ENCODE peak calls at places on chromosomes 4 and X, in eight cellular contexts. V is GM13976; J is ascending aorta; L is brain microvascular endothelial cell; A is lung; T is neural crest cell; R is CD8-positive, alpha-beta T cell; N is Peyer's patch. F is an unnamed sample.

GRCh38 chr4:184262901-184263300 is 45.2 kb upstream of the ENPP6 start:
- DNase-seq in L (peak; percentile 57), J (no peak), N (no peak), A (no peak), V (no peak), R (no peak), T (no peak), F (no peak)

GRCh38 chr4:36316544-36317082 is 35.2 kb downstream of the DTHD1 start:
- DNase-seq in V (no peak), T (no peak), A (no peak), N (no peak), L (no peak), R (no peak), J (no peak), F (no peak)

GRCh38 chr4:147515220-147515936 is 34.5 kb downstream of the EDNRA start:
- DNase-seq in R (no peak), V (no peak), N (no peak), J (no peak), L (no peak), A (no peak), T (no peak), F (no peak)

GRCh38 chr4:41538887-41539498 is 1.0 kb downstream of the LIMCH1 start:
- DNase-seq in L (no peak), V (no peak), R (no peak), T (no peak), N (no peak), J (no peak), A (no peak), F (no peak)

GRCh38 chr4:40168070-40168469 is 28.8 kb upstream of the RHOH start:
- DNase-seq in A (no peak), L (no peak), N (no peak), T (no peak), V (no peak), J (no peak), R (no peak), F (no peak)

GRCh38 chr4:83783179-83783578 is 247.3 kb downstream of the GPAT3 start:
- DNase-seq in J (no peak), R (no peak), N (no peak), A (no peak), V (no peak), T (no peak), L (no peak), F (no peak)

GRCh38 chr4:2007804-2008670 is 737 bp downstream of the NELFA start:
- DNase-seq in V (peak; percentile 26), R (no peak), L (no peak), J (no peak), A (no peak), T (no peak), N (no peak), F (no peak)

GRCh38 chr4:4320951-4321714 is 31.1 kb downstream of the ZBTB49 start:
- DNase-seq in N (peak; percentile 6), J (no peak), A (no peak), R (no peak), V (no peak), T (no peak), L (no peak), F (no peak)

GRCh38 chrX:41984628-41985027 is 61.3 kb upstream of the CASK start:
- DNase-seq in N (no peak), J (no peak), R (no peak), V (no peak), T (no peak), A (no peak), L (no peak), F (no peak)

GRCh38 chr4:91285485-91285884 is 1018.3 kb upstream of the GRID2 start:
- DNase-seq in T (no peak), A (no peak), J (no peak), L (no peak), N (no peak), R (no peak), V (no peak), F (no peak)

DNA sequence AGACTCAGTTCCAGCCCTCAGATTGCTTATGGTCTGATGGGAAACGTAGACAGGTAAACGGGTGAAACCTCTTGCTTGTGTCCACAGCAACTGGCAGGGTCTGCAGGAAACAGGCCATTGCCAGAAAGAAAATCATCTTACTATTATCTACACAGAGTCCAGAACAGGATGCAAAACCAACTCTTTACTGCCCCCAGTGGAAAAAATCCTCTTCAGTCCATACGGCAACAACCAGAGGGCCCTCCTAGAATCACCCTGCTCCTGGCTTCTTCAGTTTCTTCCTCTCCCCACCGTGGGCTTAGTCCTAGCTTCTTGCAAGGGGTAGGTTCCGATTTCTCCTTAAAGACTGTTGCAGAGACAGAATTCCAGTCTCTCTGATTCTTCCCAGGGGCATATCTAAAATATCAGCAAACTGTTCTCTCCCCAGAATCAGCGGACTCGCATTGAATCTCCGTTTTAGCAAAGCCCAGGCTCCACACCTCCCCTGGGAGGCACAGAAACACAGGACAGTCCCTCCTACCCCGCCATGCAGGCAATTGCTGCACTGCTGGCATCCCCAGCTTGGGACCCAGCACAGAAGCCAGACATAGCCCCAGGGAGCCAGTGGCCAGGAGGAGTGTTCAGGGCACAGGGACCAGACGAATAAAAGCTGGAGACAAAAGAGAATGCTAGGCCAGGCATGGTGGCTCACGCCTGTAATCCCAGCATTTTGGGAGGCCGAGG is 41.0 kb upstream of the SH3RF1 start:
- DNase-seq in N (no peak), J (no peak), R (no peak), V (peak; percentile 58), T (peak; percentile 14), A (no peak), L (peak; percentile 73), F (no peak)
- TF ChIP-seq CTCF in N (peak; percentile 53), J (peak; percentile 18), R (no peak), V (peak; percentile 27), T (peak; percentile 62), A (peak; percentile 52), L (peak; percentile 73), F (peak; percentile 76)

GRCh38 chrX:103629295-103630170 is 758 bp downstream of the TCEAL1 start:
- DNase-seq in N (peak; percentile 28), T (peak; percentile 49), L (peak; percentile 37), A (peak; percentile 59), V (peak; percentile 38), R (peak; percentile 21), J (no peak), F (no peak)
- TF ChIP-seq CTCF in N (peak; percentile 31), T (peak; percentile 60), L (peak; percentile 80), A (no peak), V (no peak), R (no peak), J (no peak), F (peak; percentile 61)

GRCh38 chr4:121421594-121421993 is 40.8 kb upstream of the QRFPR start:
- DNase-seq in A (no peak), L (no peak), T (no peak), J (no peak), V (no peak), R (no peak), N (no peak), F (no peak)
- TF ChIP-seq CTCF in A (no peak), L (peak; percentile 22), T (peak; percentile 55), J (no peak), V (peak; percentile 2), R (no peak), N (no peak), F (peak; percentile 62)

GRCh38 chrX:66674506-66674905 is 35.6 kb upstream of the EDA2R start:
- DNase-seq in V (no peak), R (no peak), A (no peak), N (no peak), J (no peak), L (no peak), T (no peak), F (no peak)

GRCh38 chrX:66676413-66676812 is 37.5 kb upstream of the EDA2R start:
- DNase-seq in A (no peak), J (no peak), T (no peak), N (no peak), L (peak; percentile 1), V (no peak), R (no peak), F (no peak)

GRCh38 chrX:66676990-66677389 is 38.1 kb upstream of the EDA2R start:
- DNase-seq in L (peak; percentile 65), N (no peak), R (no peak), J (no peak), A (no peak), T (no peak), V (no peak), F (no peak)

GRCh38 chrX:66675541-66675940 is 36.7 kb upstream of the EDA2R start:
- DNase-seq in R (no peak), N (no peak), V (no peak), A (no peak), T (no peak), J (no peak), L (no peak), F (no peak)

DNA sequence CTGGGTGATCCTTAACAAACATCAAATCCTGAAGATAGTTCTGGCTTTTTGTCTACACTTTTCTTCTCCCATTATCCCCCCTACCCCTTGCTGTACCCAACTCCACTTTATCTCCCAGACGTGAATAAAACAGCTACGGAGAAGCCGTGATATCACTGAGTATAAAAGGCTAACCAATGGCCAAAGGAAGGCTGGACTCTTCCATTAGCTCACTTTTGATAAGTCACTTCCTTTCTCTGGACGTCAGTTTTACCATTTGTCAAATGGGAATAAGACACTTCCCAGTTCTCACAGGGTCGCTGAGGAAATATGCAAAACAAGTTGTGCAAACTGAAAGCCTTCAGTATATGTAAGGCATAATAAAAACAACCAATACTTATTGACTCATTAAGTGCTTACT is 38.6 kb upstream of the EDA2R start:
- DNase-seq in N (no peak), J (no peak), V (no peak), A (no peak), T (no peak), R (no peak), L (peak; percentile 55), F (no peak)
- TF ChIP-seq CTCF in N (no peak), J (no peak), V (no peak), A (no peak), T (no peak), R (no peak), L (no peak), F (no peak)

GRCh38 chrX:138026211-138026610 is 460.3 kb downstream of the ZIC3 start:
- DNase-seq in V (peak; percentile 24), L (no peak), T (no peak), N (no peak), J (no peak), A (no peak), R (no peak), F (no peak)
- TF ChIP-seq CTCF in V (peak; percentile 4), L (peak; percentile 37), T (peak; percentile 60), N (peak; percentile 16), J (no peak), A (no peak), R (no peak), F (peak; percentile 66)

F was measured in type B pancreatic cell.